ENCODE peak calls at places on chromosomes 16 and 17, in five cellular contexts. P is heart right ventricle; A is transverse colon; Q is effector memory CD4-positive, alpha-beta T cell; E is CD8-positive, alpha-beta T cell. Y is an unnamed sample. For H3K27me3, the result is how much of the 10 kb centered on the place peaks cover.

GRCh38 chr17:6910987-6911603 is 79.6 kb upstream of the TEKT1 start:
- DNase-seq in Q (no peak), E (no peak), P (no peak), A (no peak), Y (no peak)

GRCh38 chr17:44987194-44987882 is 19.2 kb upstream of the C1QL1 start:
- DNase-seq in E (no peak), Q (no peak), A (no peak), P (no peak), Y (no peak)

GRCh38 chr16:46736695-46737094 is 11.4 kb downstream of the MYLK3 start:
- DNase-seq in Q (no peak), E (no peak), P (no peak), A (no peak), Y (no peak)

GRCh38 chr16:72947379-72948237 is 100.3 kb downstream of the ZFHX3 start:
- DNase-seq in E (no peak), A (no peak), P (no peak), Q (no peak), Y (no peak)

GRCh38 chr17:13393841-13394710 is 207.7 kb downstream of the HS3ST3A1 start:
- DNase-seq in Q (no peak), P (no peak), A (no peak), E (no peak), Y (no peak)

GRCh38 chr16:24986512-24987303 is 28.5 kb downstream of the ARHGAP17 start:
- DNase-seq in E (no peak), A (no peak), Q (no peak), P (no peak), Y (no peak)

GRCh38 chr16:47712276-47713224 is 251.4 kb downstream of the PHKB start:
- DNase-seq in E (no peak), A (no peak), Q (no peak), P (no peak), Y (no peak)

GRCh38 chr17:55433629-55434422 is 12.2 kb upstream of the MMD start:
- DNase-seq in P (no peak), A (peak), E (no peak), Q (no peak), Y (peak)

GRCh38 chr16:3503513-3503912 is 2.7 kb downstream of the CLUAP1 start:
- DNase-seq in P (no peak), E (peak), Q (peak), A (no peak), Y (no peak)

GRCh38 chr16:30535777-30536190 is 1.1 kb upstream of the ZNF747 start:
- DNase-seq in Q (peak), A (peak), E (peak), P (peak), Y (peak)

GRCh38 chr17:22278302-22279275 is 586.3 kb downstream of the KCNJ18 start:
- DNase-seq in Q (no peak), P (no peak), A (no peak), E (no peak), Y (no peak)

GRCh38 chr16:19860146-19861030 is 24.3 kb downstream of the GPRC5B start:
- DNase-seq in P (no peak), E (no peak), Q (no peak), A (no peak), Y (peak)

GRCh38 chr17:39916918-39917317 is 1.5 kb downstream of the GSDMB start:
- DNase-seq in P (no peak), A (no peak), E (no peak), Q (no peak), Y (no peak)

GRCh38 chr17:59914274-59914854 is 21.4 kb downstream of the RPS6KB1 start:
- DNase-seq in A (no peak), P (no peak), E (no peak), Q (no peak), Y (no peak)

GRCh38 chr17:60392845-60393702 is 1.1 kb upstream of the USP32 start:
- DNase-seq in A (peak), P (peak), Q (peak), E (no peak), Y (peak)

GRCh38 chr16:70453117-70453890 is 1.1 kb upstream of the FCSK start:
- DNase-seq in A (no peak), E (no peak), P (no peak), Q (no peak), Y (no peak)

GRCh38 chr17:61967729-61968128 is 39.9 kb upstream of the INTS2 start:
- DNase-seq in A (no peak), E (no peak), P (no peak), Q (no peak), Y (no peak)

GRCh38 chr17:37743875-37744632 is 805 bp downstream of the HNF1B start:
- DNase-seq in Q (no peak), E (no peak), P (no peak), A (peak), Y (peak)

GRCh38 chr16:22320572-22321339 is 23.5 kb downstream of the POLR3E start:
- DNase-seq in A (no peak), Q (no peak), E (no peak), P (no peak), Y (no peak)

GRCh38 chr16:54932737-54933254 is 2.1 kb downstream of the IRX5 start:
- DNase-seq in A (no peak), P (no peak), Q (no peak), E (no peak), Y (no peak)

GRCh38 chr17:46108550-46109110 is 84.6 kb downstream of the KANSL1 start:
- DNase-seq in Q (no peak), E (no peak), A (no peak), P (no peak), Y (no peak)

GRCh38 chr17:7361906-7362305 is 7.0 kb downstream of the TMEM95 start:
- DNase-seq in P (no peak), A (no peak), E (no peak), Q (no peak), Y (no peak)

GRCh38 chr17:386145-386876 is 33.7 kb upstream of the RPH3AL start:
- DNase-seq in P (peak), E (peak), A (peak), Q (peak), Y (peak)

GRCh38 chr16:81730090-81731051 is 48.7 kb upstream of the PLCG2 start:
- DNase-seq in P (peak), A (peak), Q (peak), E (peak), Y (peak)

GRCh38 chr17:34755371-34755770 is 176.0 kb downstream of the TMEM132E start:
- DNase-seq in E (no peak), A (no peak), P (no peak), Q (no peak), Y (no peak)

GRCh38 chr17:61567045-61567802 is 23.8 kb downstream of the NACA2 start:
- DNase-seq in E (no peak), Q (no peak), P (no peak), A (no peak), Y (no peak)

GRCh38 chr17:18246880-18247612 is 11.5 kb downstream of the FLII start:
- DNase-seq in E (no peak), P (peak), A (peak), Q (no peak), Y (peak)

GRCh38 chr16:67555795-67556212 is 6.5 kb upstream of the CTCF start:
- DNase-seq in Q (no peak), A (no peak), E (no peak), P (no peak), Y (no peak)

GRCh38 chr17:58487589-58488427 is at the start of gene HSF5:
- DNase-seq in P (no peak), E (peak), A (peak), Q (peak), Y (no peak)

GRCh38 chr17:61414141-61414935 is 14.7 kb downstream of the TBX2 start:
- DNase-seq in Q (no peak), P (peak), E (no peak), A (no peak), Y (peak)

GRCh38 chr16:20984019-20984418 is 83.4 kb downstream of the LYRM1 start:
- DNase-seq in Q (no peak), P (no peak), E (no peak), A (no peak), Y (no peak)

GRCh38 chr16:87431926-87432325 is 39.8 kb downstream of the MAP1LC3B start:
- DNase-seq in E (no peak), P (no peak), A (no peak), Q (no peak), Y (no peak)

GRCh38 chr17:57889892-57890856 is 40.3 kb upstream of the MRPS23 start:
- DNase-seq in Q (no peak), E (no peak), P (peak), A (peak), Y (peak)

GRCh38 chr16:19184823-19185509 is 16.9 kb downstream of the SYT17 start:
- DNase-seq in Q (no peak), E (no peak), A (no peak), P (no peak), Y (no peak)

GRCh38 chr17:13074026-13074425 is 56.2 kb upstream of the ELAC2 start:
- DNase-seq in A (no peak), Q (no peak), E (no peak), P (no peak), Y (no peak)

GRCh38 chr16:20424129-20424866 is 15.0 kb downstream of the ACSM5 start:
- DNase-seq in P (no peak), E (no peak), Q (no peak), A (no peak), Y (no peak)

GRCh38 chr16:68236804-68237242 is 896 bp upstream of the ESRP2 start:
- DNase-seq in E (no peak), Q (no peak), P (no peak), A (peak), Y (peak)

GRCh38 chr16:4767872-4768548 is 1.0 kb upstream of the ZNF500 start:
- DNase-seq in Q (peak), P (no peak), A (peak), E (no peak), Y (no peak)

GRCh38 chr17:72119963-72120877 is 600 bp upstream of the SOX9 start:
- DNase-seq in E (no peak), Q (no peak), P (peak), A (peak), Y (peak)

GRCh38 chr17:72122002-72122310 is 1.1 kb downstream of the SOX9 start:
- DNase-seq in A (no peak), Q (no peak), P (no peak), E (no peak), Y (no peak)

GRCh38 chr17:72119280-72119962 is 1.4 kb upstream of the SOX9 start:
- DNase-seq in A (no peak), P (no peak), Q (no peak), E (no peak), Y (no peak)

GRCh38 chr17:72121164-72122001 is 563 bp downstream of the SOX9 start:
- DNase-seq in E (no peak), A (peak), P (peak), Q (no peak), Y (no peak)

GRCh38 chr17:72120878-72121163 is at the start of gene SOX9:
- DNase-seq in A (peak), P (peak), E (no peak), Q (no peak), Y (peak)
- H3K27ac ChIP-seq in A (peak), P (peak), E (no peak), Q (no peak), Y (peak)

DNA sequence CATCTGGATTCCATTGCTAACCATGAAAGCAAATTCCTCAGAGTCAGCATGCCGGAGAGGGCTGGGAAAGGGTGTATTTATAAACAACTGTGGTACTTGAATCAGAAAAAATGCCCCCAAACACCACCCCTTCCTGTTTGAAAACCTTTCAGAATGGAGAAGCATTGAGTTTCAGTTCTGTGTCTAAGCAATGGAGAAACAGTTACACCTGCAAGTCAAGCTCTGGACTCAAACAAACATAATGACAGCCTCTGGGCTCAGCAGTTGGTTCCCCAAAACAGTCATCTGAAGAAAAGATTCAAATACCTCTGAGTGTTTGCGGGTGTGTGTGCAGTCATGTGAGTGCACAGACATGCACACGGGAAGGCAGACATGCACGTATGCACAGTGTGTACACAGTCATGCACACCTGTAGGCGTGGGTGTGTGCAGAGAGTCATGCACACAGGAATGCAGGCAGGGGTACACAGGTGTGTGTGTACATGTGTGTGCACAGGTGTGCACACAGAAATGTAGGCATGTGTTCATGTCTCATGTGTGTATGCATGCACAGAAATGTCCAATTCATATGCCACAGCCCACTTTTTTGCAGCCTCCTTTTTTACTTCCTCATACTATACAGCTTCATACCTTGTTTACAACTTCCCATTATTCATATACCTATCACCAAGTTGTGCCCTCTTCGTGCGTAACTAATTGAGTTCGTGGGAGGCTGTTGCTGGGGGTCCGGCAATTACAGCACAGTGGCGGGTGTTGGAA is 266.3 kb downstream of the ENGASE start:
- DNase-seq in A (peak), P (no peak), E (no peak), Q (no peak), Y (no peak)
- H3K27me3 ChIP-seq in A (under half), P (under half), E (under half), Q (under half), Y (under half)

GRCh38 chr17:82492647-82493516 is 26.6 kb upstream of the FOXK2 start:
- DNase-seq in Q (no peak), P (no peak), A (no peak), E (no peak), Y (no peak)

GRCh38 chr17:82496529-82497434 is 22.8 kb upstream of the FOXK2 start:
- DNase-seq in Q (peak), P (peak), A (peak), E (peak), Y (peak)

GRCh38 chr17:82495844-82496528 is 23.5 kb upstream of the FOXK2 start:
- DNase-seq in P (no peak), A (peak), E (no peak), Q (no peak), Y (no peak)

GRCh38 chr17:82493517-82493840 is 26.1 kb upstream of the FOXK2 start:
- DNase-seq in P (no peak), Q (no peak), A (no peak), E (no peak), Y (no peak)

DNA sequence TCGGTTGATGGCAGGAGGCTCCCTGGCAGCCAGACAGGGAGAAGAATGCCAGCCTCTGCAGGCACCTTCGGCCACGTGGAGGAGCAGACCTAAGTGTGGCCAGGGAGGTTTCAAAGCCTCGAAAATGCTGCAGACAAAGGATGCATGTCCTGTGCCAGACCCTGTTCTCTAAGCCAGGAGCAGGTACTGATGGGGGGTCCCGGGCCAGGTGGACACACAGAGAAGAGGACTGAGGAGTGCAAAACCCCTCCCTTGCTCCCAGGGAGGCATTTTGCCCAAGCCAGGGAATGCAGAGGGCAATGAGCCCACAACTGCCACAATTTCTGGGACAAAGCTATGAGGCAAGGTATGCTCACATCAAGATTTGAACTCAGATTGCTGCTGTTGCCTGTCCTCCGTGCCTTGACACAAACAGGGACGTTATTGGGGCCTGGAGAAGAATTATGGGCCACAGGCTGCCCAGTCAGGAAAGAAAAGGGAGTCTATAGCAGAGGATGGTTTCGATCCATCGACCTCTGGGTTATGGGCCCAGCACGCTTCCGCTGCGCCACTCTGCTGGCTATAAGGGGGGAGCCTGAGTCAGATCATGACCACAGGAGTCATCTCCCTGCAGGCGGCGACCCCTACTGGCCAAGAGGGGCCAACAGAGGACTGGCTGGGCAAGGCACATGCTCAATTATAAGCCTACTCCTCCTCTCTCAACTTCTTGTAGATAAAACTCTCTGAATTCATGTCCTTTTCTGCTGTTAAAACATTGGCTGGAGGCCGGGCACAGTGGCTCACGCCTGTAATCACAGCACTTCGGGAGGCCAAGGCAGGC is 25.1 kb upstream of the FOXK2 start:
- DNase-seq in Q (peak), P (peak), A (peak), E (peak), Y (peak)
- H3K27ac ChIP-seq in Q (peak), P (peak), A (peak), E (no peak), Y (no peak)

GRCh38 chr17:75639771-75640555 is 6.7 kb downstream of the SMIM5 start:
- DNase-seq in Q (no peak), E (no peak), P (no peak), A (peak), Y (peak)

GRCh38 chr17:75643033-75644017 is 10.1 kb downstream of the SMIM5 start:
- DNase-seq in Q (no peak), A (no peak), P (no peak), E (no peak), Y (no peak)

GRCh38 chr17:75642221-75643032 is 9.2 kb downstream of the SMIM5 start:
- DNase-seq in Q (no peak), P (no peak), A (peak), E (no peak), Y (peak)

GRCh38 chr17:75640556-75641119 is 7.4 kb downstream of the SMIM5 start:
- DNase-seq in A (no peak), Q (no peak), E (no peak), P (no peak), Y (no peak)

DNA sequence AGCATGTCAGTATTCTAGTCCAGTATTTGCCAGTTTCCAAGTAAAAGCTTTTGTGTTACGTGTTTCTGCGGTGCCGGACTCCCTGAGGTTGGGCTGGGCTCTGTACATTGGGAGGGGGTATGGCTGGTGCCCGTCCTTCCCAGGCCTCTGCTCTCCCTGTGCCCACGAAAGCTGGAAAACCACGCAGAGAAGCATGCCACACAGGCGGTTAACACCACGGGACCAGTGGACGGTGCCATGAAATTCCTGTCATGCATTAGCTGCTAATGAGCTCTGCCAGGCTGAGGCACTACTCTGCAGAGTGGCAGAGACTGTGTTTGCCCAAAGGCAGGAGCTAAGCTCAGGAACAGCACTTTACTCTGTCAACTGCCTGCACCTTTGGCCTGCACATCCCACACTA is 8.1 kb downstream of the SMIM5 start:
- DNase-seq in Q (no peak), P (peak), E (no peak), A (no peak), Y (no peak)
- H3K27me3 ChIP-seq in Q (under half), P (under half), E (under half), A (under half), Y (under half)

GRCh38 chr17:42673266-42673884 is 3.4 kb downstream of the PLEKHH3 start:
- DNase-seq in E (no peak), Q (no peak), A (no peak), P (no peak), Y (no peak)
- H3K27ac ChIP-seq in E (no peak), Q (no peak), A (peak), P (peak), Y (peak)

GRCh38 chr17:73640691-73641090 is 3.6 kb downstream of the SDK2 start:
- DNase-seq in E (no peak), P (no peak), A (no peak), Q (no peak), Y (no peak)
- H3K27me3 ChIP-seq in E (under half), P (under half), A (half or more), Q (under half), Y (under half)